ENCODE peak calls at places on chromosomes 13 and 19, in eight cellular contexts. B is CD4-positive, alpha-beta memory T cell; W is effector memory CD4-positive, alpha-beta T cell; A is H1; U is breast epithelium; F is tibial artery; C is heart left ventricle; O is HCT116. G is an unnamed sample. For H3K36me3 and H3K4me1, the result is how much of the 10 kb centered on the place peaks cover.

GRCh38 chr19:5933391-5933998 is 19.4 kb downstream of the CAPS start:
- DNase-seq in W (no peak), F (no peak), C (no peak), B (no peak), U (no peak), O (no peak), A (no peak), G (peak)

GRCh38 chr19:4877753-4878490 is 10.5 kb upstream of the PLIN3 start:
- DNase-seq in O (no peak), F (peak), W (no peak), A (peak), C (no peak), U (peak), B (no peak), G (no peak)

GRCh38 chr13:109704771-109705628 is 81.4 kb downstream of the IRS2 start:
- DNase-seq in O (no peak), B (no peak), C (peak), U (no peak), F (peak), W (no peak), A (no peak), G (peak)

GRCh38 chr19:40229484-40229883 is 3.0 kb upstream of the CCNP start:
- DNase-seq in O (no peak), W (no peak), U (no peak), C (no peak), A (no peak), F (no peak), B (no peak), G (no peak)

GRCh38 chr19:18399008-18399407 is 1.6 kb upstream of the LRRC25 start:
- DNase-seq in A (no peak), F (peak), B (no peak), U (no peak), O (no peak), W (no peak), C (peak), G (no peak)

GRCh38 chr19:41443813-41444455 is 978 bp downstream of the ERICH4 start:
- DNase-seq in C (no peak), B (no peak), O (no peak), F (no peak), A (no peak), U (no peak), W (no peak), G (no peak)

GRCh38 chr13:72562686-72563085 is 164.7 kb downstream of the MZT1 start:
- DNase-seq in U (no peak), O (no peak), B (no peak), A (no peak), F (no peak), C (no peak), W (no peak), G (no peak)

GRCh38 chr13:23629566-23630272 is 59.5 kb downstream of the TNFRSF19 start:
- DNase-seq in W (no peak), F (no peak), C (no peak), A (no peak), U (no peak), B (no peak), O (no peak), G (no peak)

GRCh38 chr19:6424190-6424938 is at the start of gene KHSRP:
- DNase-seq in B (peak), U (no peak), A (peak), C (no peak), O (no peak), W (peak), F (no peak), G (peak)

GRCh38 chr13:101457176-101457575 is 4.7 kb downstream of the ITGBL1 start:
- DNase-seq in A (no peak), O (no peak), F (no peak), C (no peak), U (no peak), W (no peak), B (no peak), G (no peak)

GRCh38 chr19:30590596-30591229 is 218.5 kb downstream of the ZNF536 start:
- DNase-seq in U (no peak), W (no peak), C (no peak), B (no peak), F (no peak), A (no peak), O (no peak), G (no peak)

GRCh38 chr13:24161010-24161775 is 673 bp downstream of the SPATA13 start:
- DNase-seq in W (peak), C (no peak), A (peak), U (no peak), O (no peak), F (peak), B (peak), G (peak)

GRCh38 chr13:59399513-59399912 is 764.2 kb downstream of the DIAPH3 start:
- DNase-seq in U (no peak), W (no peak), F (no peak), B (no peak), O (no peak), A (no peak), C (no peak), G (no peak)

GRCh38 chr13:54945978-54946377 is 1917.4 kb downstream of the OLFM4 start:
- DNase-seq in B (no peak), F (no peak), W (no peak), U (no peak), C (no peak), A (no peak), O (no peak), G (no peak)

GRCh38 chr19:29644179-29644578 is 21.1 kb upstream of the PLEKHF1 start:
- DNase-seq in A (no peak), W (no peak), F (no peak), O (no peak), B (no peak), C (no peak), U (no peak), G (peak)

GRCh38 chr19:44590245-44591059 is 22.9 kb upstream of the IGSF23 start:
- DNase-seq in O (no peak), U (no peak), C (no peak), F (no peak), A (no peak), W (no peak), B (no peak), G (no peak)

GRCh38 chr19:44592451-44592890 is 20.9 kb upstream of the IGSF23 start:
- DNase-seq in O (no peak), C (peak), F (no peak), U (no peak), A (no peak), B (no peak), W (no peak), G (no peak)

GRCh38 chr19:44585371-44586141 is 27.8 kb upstream of the IGSF23 start:
- DNase-seq in W (no peak), U (no peak), O (no peak), A (no peak), F (no peak), B (no peak), C (no peak), G (no peak)

GRCh38 chr19:44588753-44589112 is 24.6 kb upstream of the IGSF23 start:
- DNase-seq in C (no peak), U (no peak), O (peak), W (no peak), B (no peak), A (no peak), F (no peak), G (no peak)

GRCh38 chr19:44587863-44588752 is 25.3 kb upstream of the IGSF23 start:
- DNase-seq in C (no peak), U (no peak), B (no peak), O (peak), F (no peak), W (no peak), A (no peak), G (no peak)
- H3K36me3 ChIP-seq in C (under half), U (under half), B (under half), O (under half), F (under half), W (under half), A (under half), G (under half)

GRCh38 chr13:114131581-114132418 is 623 bp downstream of the RASA3 start:
- DNase-seq in O (no peak), B (peak), W (peak), A (no peak), F (no peak), C (no peak), U (no peak), G (peak)
- H3K4me1 ChIP-seq in O (under half), B (half or more), W (under half), A (under half), F (under half), C (half or more), U (under half), G (half or more)

GRCh38 chr19:8460516-8461298 is 15.9 kb downstream of the HNRNPM start:
- DNase-seq in F (no peak), U (no peak), W (no peak), O (no peak), A (no peak), C (no peak), B (no peak), G (no peak)
- H3K36me3 ChIP-seq in F (under half), U (under half), W (half or more), O (under half), A (half or more), C (under half), B (half or more), G (under half)

GRCh38 chr13:40613954-40614353 is 52.5 kb downstream of the FOXO1 start:
- DNase-seq in A (no peak), U (no peak), O (no peak), B (no peak), F (no peak), C (no peak), W (no peak), G (no peak)

GRCh38 chr13:40615619-40616018 is 50.8 kb downstream of the FOXO1 start:
- DNase-seq in C (no peak), O (no peak), A (no peak), U (no peak), F (no peak), B (no peak), W (no peak), G (no peak)

GRCh38 chr13:40611004-40611403 is 55.4 kb downstream of the FOXO1 start:
- DNase-seq in F (no peak), U (no peak), C (no peak), A (no peak), W (no peak), B (no peak), O (no peak), G (no peak)

GRCh38 chr13:40611635-40612422 is 54.6 kb downstream of the FOXO1 start:
- DNase-seq in W (no peak), B (no peak), A (no peak), C (no peak), F (no peak), O (no peak), U (no peak), G (no peak)

DNA sequence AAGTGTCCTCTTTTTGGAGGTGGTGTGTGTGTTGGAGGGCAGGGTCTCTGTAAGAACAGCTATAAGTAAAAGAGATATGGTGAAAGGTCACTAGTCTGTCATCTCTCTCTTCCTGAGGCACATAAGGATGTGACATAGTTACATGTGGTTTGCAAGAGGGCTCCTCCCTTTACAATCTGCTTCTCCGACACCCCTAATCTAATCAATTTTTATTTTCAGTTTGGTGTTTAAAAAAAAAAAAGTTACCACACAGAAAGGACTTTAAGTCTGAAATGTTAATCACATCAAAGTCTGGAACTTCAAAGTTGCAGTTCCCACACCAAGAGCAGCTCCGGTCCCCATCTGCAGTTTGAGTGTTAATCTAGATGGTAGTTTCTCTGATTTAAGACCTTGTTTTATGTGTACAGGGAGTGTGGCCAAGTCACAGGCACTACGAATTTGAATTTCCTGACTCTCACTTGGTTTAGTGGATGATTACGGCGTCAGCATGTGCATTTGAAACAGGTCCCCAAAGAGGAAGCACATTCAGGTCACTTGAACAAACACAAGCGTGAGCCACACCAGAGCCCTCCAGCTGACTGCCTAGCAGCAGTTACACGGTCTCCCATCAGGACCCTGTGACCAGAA is 53.1 kb downstream of the FOXO1 start:
- DNase-seq in F (no peak), W (peak), O (no peak), C (peak), A (no peak), U (no peak), B (peak), G (no peak)
- H3K4me1 ChIP-seq in F (half or more), W (half or more), O (under half), C (half or more), A (under half), U (under half), B (half or more), G (under half)

GRCh38 chr19:52039169-52039568 is 9.5 kb downstream of the ZNF432 start:
- DNase-seq in W (no peak), A (no peak), U (no peak), F (no peak), O (no peak), B (no peak), C (no peak), G (no peak)
- H3K36me3 ChIP-seq in W (half or more), A (half or more), U (half or more), F (half or more), O (under half), B (half or more), C (half or more), G (half or more)

GRCh38 chr19:8001995-8002849 is 3.2 kb downstream of the ELAVL1 start:
- DNase-seq in B (peak), A (peak), W (peak), O (peak), U (peak), F (peak), C (peak), G (peak)

GRCh38 chr19:7998081-7998480 is 7.4 kb downstream of the ELAVL1 start:
- DNase-seq in O (no peak), F (no peak), W (no peak), U (no peak), C (no peak), A (no peak), B (no peak), G (no peak)

GRCh38 chr19:8001651-8001994 is 3.8 kb downstream of the ELAVL1 start:
- DNase-seq in O (no peak), C (no peak), U (no peak), W (no peak), B (no peak), F (no peak), A (no peak), G (no peak)

GRCh38 chr19:8000298-8001038 is 5.0 kb downstream of the ELAVL1 start:
- DNase-seq in W (no peak), B (no peak), A (no peak), F (no peak), O (no peak), U (no peak), C (no peak), G (peak)

GRCh38 chr19:7999376-7999775 is 6.1 kb downstream of the ELAVL1 start:
- DNase-seq in F (no peak), O (no peak), U (no peak), C (no peak), B (no peak), W (no peak), A (no peak), G (peak)
- H3K4me1 ChIP-seq in F (under half), O (under half), U (under half), C (half or more), B (half or more), W (under half), A (under half), G (under half)